ENCODE peak calls at places on chromosomes 11 and 22, in five cellular contexts. S is endothelial cell of umbilical vein, E is HCT116, A is A549, P is H1. Q is an unnamed sample.

GRCh38 chr11:113994077-113994954 is 19.4 kb downstream of the HTR3A start:
- DNase-seq in S (peak; percentile 11), E (no peak), A (no peak), P (peak; percentile 86), Q (peak; percentile 33)

GRCh38 chr22:21972293-21972779 is 10.3 kb downstream of the TOP3B start:
- DNase-seq in S (peak; percentile 40), E (no peak), A (peak; percentile 14), P (peak; percentile 91), Q (peak; percentile 49)

GRCh38 chr11:102420547-102420946 is 32.0 kb downstream of the TMEM123 start:
- DNase-seq in S (no peak), E (no peak), A (no peak), P (no peak), Q (no peak)

GRCh38 chr11:20045098-20045688 is 115.1 kb downstream of the DBX1 start:
- DNase-seq in S (no peak), E (no peak), A (no peak), P (no peak), Q (no peak)

GRCh38 chr11:124405611-124406010 is 6.8 kb upstream of the OR8B3 start:
- DNase-seq in S (peak; percentile 18), E (no peak), A (no peak), P (no peak), Q (no peak)

GRCh38 chr11:119807841-119808240 is 78.8 kb upstream of the NECTIN1 start:
- DNase-seq in S (no peak), E (no peak), A (no peak), P (no peak), Q (no peak)

GRCh38 chr11:109956124-109956793 is 136.9 kb upstream of the ZC3H12C start:
- DNase-seq in S (no peak), E (no peak), A (no peak), P (no peak), Q (no peak)

GRCh38 chr11:37947816-37948215 is 1349.8 kb upstream of the RAG2 start:
- DNase-seq in S (no peak), E (no peak), A (no peak), P (no peak), Q (no peak)

GRCh38 chr11:68956142-68956541 is 24.6 kb downstream of the MRGPRD start:
- DNase-seq in S (no peak), E (no peak), A (no peak), P (peak; percentile 85), Q (peak; percentile 64)

DNA sequence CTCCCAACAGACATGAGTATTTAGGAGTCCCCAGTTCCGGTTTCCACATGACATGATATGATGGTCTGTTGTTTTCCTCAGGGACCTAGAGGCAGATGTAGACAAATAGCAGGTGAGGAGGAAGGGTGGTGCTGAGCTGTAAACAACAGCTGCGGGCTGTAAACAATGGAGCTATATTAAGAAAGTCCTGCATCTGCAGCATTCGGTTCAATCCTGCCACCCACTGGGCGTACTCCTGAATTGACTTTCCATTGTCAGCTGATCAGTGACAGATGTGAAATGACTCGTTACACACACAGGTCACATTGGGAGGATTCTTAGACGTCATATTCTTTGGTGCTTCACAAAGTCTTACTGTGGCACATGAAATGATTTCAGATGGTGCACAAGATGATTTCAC is 26.8 kb upstream of the RAG1 start:
- DNase-seq in S (peak; percentile 67), E (peak; percentile 38), A (peak; percentile 54), P (no peak), Q (peak; percentile 32)
- TF ChIP-seq MAX in S (no peak), E (no peak), A (no peak), P (no peak), Q (no peak)

GRCh38 chr22:37636949-37637273 is 2.6 kb upstream of the SH3BP1 start:
- DNase-seq in S (no peak), E (no peak), A (no peak), P (no peak), Q (no peak)
- H3K4me3 ChIP-seq in S (no peak overlapping the region), E (no peak overlapping the region), A (no peak overlapping the region), P (no peak overlapping the region), Q (no peak overlapping the region)

GRCh38 chr11:117232022-117232878 is at the start of the genes PCSK7 and RNF214:
- DNase-seq in S (peak; percentile 79), E (no peak), A (peak; percentile 60), P (peak; percentile 88), Q (peak; percentile 83)
- TF ChIP-seq POLR2A in S (peak; percentile 49), E (peak; percentile 46), A (peak; percentile 41), P (no peak), Q (peak; percentile 58)

GRCh38 chr11:27107548-27107947 is 66.9 kb downstream of the BBOX1 start:
- DNase-seq in S (no peak), E (no peak), A (no peak), P (no peak), Q (no peak)
- TF ChIP-seq MAX in S (no peak), E (no peak), A (no peak), P (no peak), Q (no peak)

GRCh38 chr11:1513326-1514296 is 27.0 kb upstream of the MOB2 start:
- DNase-seq in S (no peak), E (no peak), A (no peak), P (no peak), Q (no peak)

GRCh38 chr11:1516273-1517067 is 29.9 kb upstream of the MOB2 start:
- DNase-seq in S (no peak), E (no peak), A (no peak), P (no peak), Q (no peak)

GRCh38 chr11:1517117-1518005 is 30.8 kb upstream of the MOB2 start:
- DNase-seq in S (no peak), E (no peak), A (no peak), P (no peak), Q (no peak)

GRCh38 chr11:1514349-1515061 is 27.9 kb upstream of the MOB2 start:
- DNase-seq in S (no peak), E (no peak), A (no peak), P (no peak), Q (no peak)

DNA sequence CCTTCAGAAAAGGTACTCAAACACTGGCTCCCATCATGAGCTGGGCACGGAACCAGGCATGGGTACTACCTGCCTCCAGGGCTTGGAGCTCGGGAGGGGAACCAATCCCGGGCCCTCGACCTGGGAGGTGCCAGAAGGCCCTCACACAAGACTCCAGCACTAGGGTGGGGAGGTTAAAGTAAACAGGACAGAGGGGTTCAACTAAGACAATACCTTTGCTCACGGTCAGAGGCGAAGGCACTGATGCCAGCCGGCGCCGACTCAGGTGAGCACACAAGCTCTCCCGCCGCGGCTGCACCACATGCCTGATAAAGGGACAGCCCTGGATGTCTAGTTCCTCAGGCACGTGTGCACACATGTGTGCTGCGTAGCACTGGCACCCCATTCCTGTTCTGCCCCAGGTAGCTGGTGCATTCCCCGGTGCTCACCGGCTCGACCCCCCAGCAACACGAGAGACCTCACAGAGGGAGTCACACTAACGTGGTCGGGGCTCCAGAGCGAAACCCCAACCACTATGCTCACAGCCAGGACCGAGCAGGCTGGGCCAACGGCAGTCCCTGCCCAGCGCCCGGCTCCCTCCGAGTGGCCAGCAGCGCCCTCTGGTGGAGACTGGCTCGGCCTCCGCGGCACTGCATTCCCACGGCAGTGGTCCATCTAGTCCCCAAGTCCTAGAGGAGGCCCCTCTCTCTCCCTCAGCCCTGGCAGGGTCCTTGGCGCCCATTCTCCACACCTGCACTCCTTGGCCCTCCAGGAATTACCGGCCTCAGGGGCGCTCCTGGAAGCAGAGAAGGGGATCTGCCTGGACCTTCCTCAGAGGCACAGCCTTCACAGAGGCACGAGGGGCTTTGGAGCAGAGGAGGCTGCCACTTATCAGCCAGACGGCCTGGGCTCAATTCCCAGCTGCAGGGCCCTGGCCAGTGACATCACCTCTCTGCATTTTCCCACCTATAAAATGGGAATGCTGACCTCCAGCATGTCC is 28.8 kb upstream of the MOB2 start:
- DNase-seq in S (peak; percentile 63), E (peak; percentile 6), A (peak; percentile 52), P (peak; percentile 99), Q (peak; percentile 67)
- H3K4me3 ChIP-seq in S (no peak overlapping the region), E (no peak overlapping the region), A (no peak overlapping the region), P (no peak overlapping the region), Q (no peak overlapping the region)

GRCh38 chr11:126357055-126357962 is 1.8 kb downstream of the ST3GAL4 start:
- DNase-seq in S (no peak), E (no peak), A (no peak), P (no peak), Q (no peak)

GRCh38 chr11:126352934-126353801 is 2.3 kb upstream of the ST3GAL4 start:
- DNase-seq in S (peak; percentile 41), E (no peak), A (peak; percentile 75), P (no peak), Q (peak; percentile 95)

GRCh38 chr11:126355324-126355925 is at the start of gene ST3GAL4:
- DNase-seq in S (peak; percentile 73), E (no peak), A (peak; percentile 69), P (peak; percentile 89), Q (peak; percentile 96)

GRCh38 chr11:126355926-126356897 is 726 bp downstream of the ST3GAL4 start:
- DNase-seq in S (peak; percentile 26), E (no peak), A (no peak), P (peak; percentile 71), Q (peak; percentile 81)

GRCh38 chr11:126354631-126355323 is 709 bp upstream of the ST3GAL4 start:
- DNase-seq in S (peak; percentile 21), E (no peak), A (no peak), P (no peak), Q (peak; percentile 63)
- TF ChIP-seq POLR2A in S (no peak), E (no peak), A (no peak), P (no peak), Q (no peak)

DNA sequence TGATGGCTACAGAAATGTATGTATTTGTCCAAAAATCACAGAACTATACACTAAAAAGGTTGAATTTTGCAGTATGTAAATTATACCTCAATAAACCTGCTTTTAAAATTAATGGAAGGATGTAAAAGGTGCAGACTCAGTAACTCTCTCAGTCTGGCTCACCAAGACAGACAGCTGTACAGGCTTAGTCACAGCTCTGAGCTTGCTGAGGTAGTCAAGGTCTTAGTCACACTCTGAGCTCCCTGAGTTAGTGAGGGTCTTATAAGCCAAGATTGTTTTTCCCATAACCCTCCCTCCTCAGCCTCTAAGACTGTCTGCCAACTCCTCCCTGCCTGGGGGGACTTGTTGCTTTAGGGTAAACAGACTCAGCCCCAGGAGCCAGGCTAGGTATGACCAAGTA is 59.3 kb upstream of the IZUMO1R start:
- DNase-seq in S (no peak), E (no peak), A (no peak), P (no peak), Q (no peak)
- TF ChIP-seq MAX in S (no peak), E (no peak), A (no peak), P (no peak), Q (no peak)